ENCODE peak calls at places on chromosomes 2 and 18, in eight cellular contexts. V, H, S, O, E, L, T and I are unnamed samples.

GRCh38 chr2:228507870-228508269 is 326.4 kb upstream of the SPHKAP start:
- DNase-seq in O (no peak), S (no peak), H (no peak), T (no peak), L (no peak), V (no peak), E (no peak), I (no peak)

GRCh38 chr2:128424806-128425205 is 106.1 kb upstream of the HS6ST1 start:
- DNase-seq in V (no peak), S (no peak), T (no peak), E (peak), O (no peak), L (no peak), H (peak), I (no peak)

GRCh38 chr2:67039701-67040100 is 357.4 kb upstream of the ETAA1 start:
- DNase-seq in S (no peak), H (no peak), O (no peak), V (no peak), E (no peak), T (no peak), L (no peak), I (no peak)

GRCh38 chr2:157404363-157404762 is 39.5 kb downstream of the CYTIP start:
- DNase-seq in H (peak), S (no peak), T (no peak), E (no peak), O (no peak), L (peak), V (no peak), I (peak)

GRCh38 chr2:26911911-26912861 is 58.3 kb upstream of the MAPRE3 start:
- DNase-seq in T (peak), H (no peak), S (no peak), L (no peak), V (no peak), O (peak), E (peak), I (no peak)

GRCh38 chr2:20186078-20186854 is 38.7 kb downstream of the SDC1 start:
- DNase-seq in E (no peak), V (peak), S (no peak), O (no peak), H (no peak), T (peak), L (no peak), I (peak)

GRCh38 chr18:27558388-27559158 is 373.5 kb upstream of the CHST9 start:
- DNase-seq in S (no peak), O (no peak), E (no peak), L (no peak), T (no peak), V (no peak), H (no peak), I (no peak)

GRCh38 chr18:10404148-10404547 is 50.3 kb upstream of the APCDD1 start:
- DNase-seq in V (no peak), S (no peak), E (no peak), O (no peak), L (no peak), H (no peak), T (peak), I (no peak)

GRCh38 chr2:11713815-11714214 is 32.6 kb upstream of the LPIN1 start:
- DNase-seq in H (no peak), T (no peak), L (no peak), E (peak), V (no peak), S (no peak), O (no peak), I (no peak)